ENCODE peak calls at places on chromosomes 5 and 9, in five cellular contexts. P, C, W, M and Z are unnamed samples. For H3K9me3, the result is how much of the 10 kb centered on the place peaks cover.

GRCh38 chr5:151950681-151951080 is 26.0 kb upstream of the GLRA1 start:
- DNase-seq in P (no peak), C (no peak), W (no peak), M (no peak), Z (no peak)

GRCh38 chr5:42423285-42424152 is at the start of gene GHR:
- DNase-seq in P (peak), C (peak), W (peak), M (peak), Z (peak)

GRCh38 chr9:20853866-20854265 is 169.8 kb downstream of the FOCAD start:
- DNase-seq in P (no peak), C (no peak), W (no peak), M (no peak), Z (no peak)

GRCh38 chr9:22535780-22536179 is 89.2 kb downstream of the DMRTA1 start:
- DNase-seq in P (no peak), C (no peak), W (no peak), M (no peak), Z (no peak)

GRCh38 chr5:106545325-106545724 is 1125.4 kb downstream of the EFNA5 start:
- DNase-seq in P (no peak), C (no peak), W (no peak), M (no peak), Z (no peak)

GRCh38 chr5:78504726-78505431 is 143.7 kb downstream of the LHFPL2 start:
- DNase-seq in P (peak), C (no peak), W (peak), M (peak), Z (peak)

GRCh38 chr5:152987156-152987555 is 503.3 kb upstream of the GRIA1 start:
- DNase-seq in P (peak), C (no peak), W (no peak), M (no peak), Z (no peak)

GRCh38 chr9:124137009-124137943 is 120.5 kb upstream of the NEK6 start:
- DNase-seq in P (no peak), C (no peak), W (no peak), M (peak), Z (no peak)

GRCh38 chr5:145737578-145737977 is 97.6 kb downstream of the PRELID2 start:
- DNase-seq in P (no peak), C (no peak), W (no peak), M (no peak), Z (no peak)

GRCh38 chr9:82606761-82607382 is 456.1 kb downstream of the RASEF start:
- DNase-seq in P (peak), C (peak), W (peak), M (peak), Z (no peak)

GRCh38 chr9:110623462-110624025 is 44.0 kb upstream of the SVEP1 start:
- DNase-seq in P (peak), C (no peak), W (peak), M (peak), Z (no peak)

GRCh38 chr5:56638061-56638621 is 177.2 kb upstream of the MAP3K1 start:
- DNase-seq in P (peak), C (no peak), W (peak), M (no peak), Z (no peak)

GRCh38 chr9:93580654-93581380 is 4.4 kb downstream of the PHF2 start:
- DNase-seq in P (peak), C (no peak), W (no peak), M (no peak), Z (no peak)

GRCh38 chr5:145990077-145990653 is 53.8 kb downstream of the SH3RF2 start:
- DNase-seq in P (no peak), C (no peak), W (no peak), M (no peak), Z (no peak)

GRCh38 chr9:75233011-75233410 is 144.7 kb downstream of the OSTF1 start:
- DNase-seq in P (no peak), C (no peak), W (no peak), M (no peak), Z (no peak)

GRCh38 chr9:17204611-17205165 is 69.8 kb downstream of the CNTLN start:
- DNase-seq in P (no peak), C (no peak), W (no peak), M (no peak), Z (no peak)

GRCh38 chr5:144248015-144248414 is 77.3 kb downstream of the KCTD16 start:
- DNase-seq in P (no peak), C (no peak), W (no peak), M (no peak), Z (no peak)

GRCh38 chr5:144249755-144250464 is 79.2 kb downstream of the KCTD16 start:
- DNase-seq in P (no peak), C (no peak), W (no peak), M (no peak), Z (no peak)

DNA sequence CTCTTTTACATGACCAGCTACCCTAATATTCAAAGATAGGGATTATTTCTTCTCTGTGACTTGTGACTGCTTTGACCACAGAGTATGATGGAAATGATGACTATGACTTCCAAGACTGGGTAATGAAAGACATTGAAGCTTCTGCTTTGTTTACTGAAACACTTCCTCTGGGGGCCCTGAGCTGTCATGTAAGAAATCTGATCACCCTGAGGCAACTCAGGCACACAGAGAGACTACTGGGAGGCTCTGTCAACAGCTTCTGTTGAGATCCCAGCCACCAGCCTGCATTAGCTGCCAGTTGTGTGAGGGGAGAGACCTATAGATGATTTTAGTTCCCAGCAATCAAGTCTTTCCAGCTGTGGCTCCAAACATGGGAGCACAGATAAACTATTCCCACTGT is 76.5 kb downstream of the KCTD16 start:
- DNase-seq in P (no peak), C (no peak), W (no peak), M (no peak), Z (no peak)
- TF ChIP-seq POLR2AphosphoS5 in P (no peak), C (no peak), W (no peak), M (no peak), Z (no peak)

DNA sequence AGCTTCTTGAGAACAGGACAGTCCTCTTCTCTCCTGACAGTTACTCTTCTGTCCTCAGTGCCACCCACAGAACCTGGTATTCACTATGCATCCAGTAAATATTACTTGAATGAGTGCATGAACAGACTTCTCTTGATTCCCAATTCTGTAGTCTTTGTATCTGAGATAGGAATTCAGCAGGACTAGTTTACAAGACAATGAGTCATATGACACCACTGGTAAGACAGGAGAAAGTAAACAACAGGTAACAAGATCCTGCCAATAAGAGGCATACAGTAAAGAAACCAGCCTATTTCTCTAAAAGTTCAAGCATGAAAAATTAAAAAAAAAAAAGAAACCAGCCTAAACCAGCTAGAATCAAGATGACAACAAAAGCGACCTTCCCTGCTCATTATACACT is 6.2 kb downstream of the ZNF883 start:
- DNase-seq in P (no peak), C (no peak), W (no peak), M (no peak), Z (no peak)
- H3K9me3 ChIP-seq in P (half or more), C (under half), W (under half), M (under half), Z (under half)

GRCh38 chr5:90930756-90931431 is 372.3 kb downstream of the ADGRV1 start:
- DNase-seq in P (no peak), C (no peak), W (no peak), M (no peak), Z (no peak)
- H3K4me3 ChIP-seq in P (no peak), C (no peak), W (no peak), M (no peak), Z (no peak)

GRCh38 chr5:134584662-134585061 is 48.0 kb downstream of the SAR1B start:
- DNase-seq in P (no peak), C (no peak), W (no peak), M (no peak), Z (no peak)

GRCh38 chr5:134585966-134586365 is 46.7 kb downstream of the SAR1B start:
- DNase-seq in P (no peak), C (no peak), W (no peak), M (no peak), Z (peak)

GRCh38 chr5:134582941-134583340 is 49.7 kb downstream of the SAR1B start:
- DNase-seq in P (no peak), C (no peak), W (no peak), M (no peak), Z (no peak)

GRCh38 chr5:134583821-134584220 is 48.8 kb downstream of the SAR1B start:
- DNase-seq in P (no peak), C (no peak), W (no peak), M (no peak), Z (peak)

DNA sequence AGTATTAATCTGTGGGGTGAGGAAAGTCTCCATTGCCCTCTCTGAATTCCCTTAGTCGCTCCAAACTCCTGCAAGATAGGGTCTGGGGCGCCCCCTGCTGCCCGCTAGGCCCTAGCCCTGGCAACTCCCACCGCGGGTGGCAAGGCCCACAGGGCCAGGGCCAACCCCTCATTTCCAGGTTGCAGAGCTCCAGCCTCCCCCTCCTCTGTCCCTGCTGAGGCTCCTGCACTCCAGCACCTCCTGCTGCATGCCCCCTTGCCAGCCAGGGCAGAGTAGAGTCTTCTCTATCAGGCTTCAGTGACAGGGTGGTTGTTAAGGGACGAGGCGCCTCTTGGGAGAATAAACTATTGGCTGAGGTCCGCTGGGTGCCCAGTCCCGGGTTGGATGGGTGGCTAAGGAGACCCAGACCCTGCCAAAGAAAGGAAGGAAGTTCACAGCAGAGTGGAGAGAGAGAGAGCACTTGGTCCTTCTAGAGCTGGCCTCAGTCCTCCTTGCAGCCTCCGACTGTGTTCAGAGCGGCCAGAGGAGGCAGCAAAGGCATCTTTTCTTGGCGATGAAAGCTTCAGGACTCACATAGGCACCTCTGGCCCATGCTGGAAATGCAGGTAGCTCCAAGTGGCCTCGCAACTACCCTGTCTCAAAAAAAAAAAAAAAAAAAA is 45.6 kb downstream of the SAR1B start:
- DNase-seq in P (peak), C (peak), W (peak), M (peak), Z (peak)
- TF ChIP-seq POLR2AphosphoS5 in P (no peak), C (no peak), W (peak), M (no peak), Z (no peak)

GRCh38 chr9:109496126-109496707 is 1.9 kb downstream of the PTPN3 start:
- DNase-seq in P (no peak), C (no peak), W (no peak), M (no peak), Z (no peak)
- H3K9me3 ChIP-seq in P (under half), C (under half), W (under half), M (under half), Z (under half)

DNA sequence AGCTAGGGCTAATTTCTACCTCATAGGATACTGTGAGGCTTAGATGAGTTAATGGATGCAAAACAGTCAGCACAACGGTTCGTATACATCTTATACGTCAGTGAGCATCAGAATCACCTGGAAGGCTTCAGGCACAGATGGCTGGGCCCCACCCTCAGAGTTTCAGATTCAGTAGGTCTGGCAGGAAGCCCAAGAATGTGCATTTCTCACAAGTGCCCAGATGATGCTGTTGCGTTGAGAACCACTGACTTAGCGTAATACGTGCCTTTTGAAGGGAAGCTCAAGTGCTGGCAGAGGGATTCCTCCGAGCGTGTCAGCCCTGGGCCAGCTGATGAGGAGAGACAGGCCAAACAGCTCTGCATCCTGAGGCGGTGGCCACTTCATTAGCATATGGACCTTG is 117.1 kb upstream of the WWC1 start:
- DNase-seq in P (no peak), C (no peak), W (no peak), M (no peak), Z (no peak)
- H3K4me3 ChIP-seq in P (no peak), C (no peak), W (no peak), M (no peak), Z (no peak)

DNA sequence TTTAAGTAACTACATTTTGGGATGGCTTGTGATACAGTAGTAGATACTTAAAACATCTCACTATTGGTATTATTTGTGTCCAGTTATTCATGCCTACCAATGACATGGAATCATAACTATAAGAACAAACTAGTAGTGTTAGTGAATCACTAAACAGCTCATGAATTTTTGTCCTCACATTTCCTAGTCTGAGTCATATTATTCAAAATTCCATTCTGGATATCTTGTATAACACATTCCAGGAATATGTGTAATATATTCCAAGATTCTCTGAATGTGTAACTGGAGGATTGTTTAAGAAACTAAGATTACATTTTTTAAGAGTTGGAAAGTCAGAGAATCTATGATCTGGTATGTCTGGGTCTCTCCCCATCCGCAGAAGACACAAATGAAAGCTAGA is 565.3 kb upstream of the ZNF608 start:
- DNase-seq in P (no peak), C (no peak), W (no peak), M (no peak), Z (no peak)
- TF ChIP-seq POLR2AphosphoS5 in P (no peak), C (no peak), W (no peak), M (no peak), Z (no peak)